ENCODE peak calls at places on chromosomes 1 and 21, in nine cellular contexts. V is LoVo; G is cardiac muscle cell; F is T47D; K is heart right ventricle; C is activated CD4-positive, alpha-beta T cell treated with anti-CD3 and anti-CD28 coated beads, Interleukin-2, amount 10 ng/mL, durations not matched to agents 7 days and 5 days; L is posterior vena cava; M is skeletal muscle cell; E is NAMALWA. Y is an unnamed sample.

GRCh38 chr21:33157303-33157702 is 72.4 kb upstream of the IFNAR2 start:
- DNase-seq in V (no peak), L (no peak), K (no peak), E (peak), M (no peak), G (peak), F (peak), C (no peak), Y (no peak)

GRCh38 chr1:212689758-212690540 is 9.7 kb downstream of the BATF3 start:
- DNase-seq in C (no peak), M (no peak), K (no peak), F (no peak), G (no peak), V (no peak), L (no peak), E (no peak), Y (no peak)

GRCh38 chr1:109425391-109425790 is 857 bp downstream of the PSMA5 start:
- DNase-seq in M (no peak), L (no peak), F (no peak), C (peak), K (no peak), G (no peak), V (no peak), E (peak), Y (no peak)

GRCh38 chr1:201537966-201538617 is 835 bp upstream of the NAV1 start:
- DNase-seq in L (no peak), F (no peak), V (no peak), C (no peak), M (no peak), K (no peak), G (no peak), E (no peak), Y (no peak)

GRCh38 chr1:228937851-228938247 is 202.6 kb downstream of the RHOU start:
- DNase-seq in K (no peak), V (no peak), E (no peak), M (no peak), C (no peak), L (no peak), G (no peak), F (no peak), Y (no peak)

GRCh38 chr1:91871994-91872393 is 14.0 kb downstream of the TGFBR3 start:
- DNase-seq in F (peak), C (no peak), G (no peak), M (no peak), L (no peak), K (no peak), V (peak), E (no peak), Y (no peak)

GRCh38 chr21:44454747-44455523 is at the start of gene LRRC3:
- DNase-seq in E (peak), C (peak), L (peak), M (peak), G (peak), F (peak), V (peak), K (peak), Y (peak)

GRCh38 chr21:37437376-37438080 is 71.0 kb downstream of the DYRK1A start:
- DNase-seq in L (no peak), E (no peak), C (no peak), V (no peak), F (no peak), G (no peak), K (no peak), M (no peak), Y (no peak)

GRCh38 chr1:223649222-223649621 is 16.3 kb downstream of the CAPN8 start:
- DNase-seq in C (no peak), M (no peak), F (no peak), L (no peak), V (no peak), G (no peak), E (no peak), K (no peak), Y (no peak)

GRCh38 chr1:193525917-193526710 is 339.7 kb upstream of the B3GALT2 start:
- DNase-seq in F (no peak), G (no peak), C (no peak), K (no peak), E (no peak), M (no peak), L (no peak), V (no peak), Y (no peak)

GRCh38 chr1:201779351-201779880 is 49.5 kb upstream of the IPO9 start:
- DNase-seq in C (no peak), F (no peak), K (no peak), G (no peak), M (no peak), L (no peak), V (no peak), E (no peak), Y (no peak)

GRCh38 chr1:247114351-247115140 is 10.4 kb upstream of the ZNF669 start:
- DNase-seq in F (no peak), M (no peak), L (no peak), C (no peak), K (no peak), V (no peak), G (no peak), E (no peak), Y (no peak)

GRCh38 chr1:39268906-39269305 is 64.4 kb downstream of the MACF1 start:
- DNase-seq in F (no peak), V (no peak), M (no peak), L (no peak), K (no peak), E (no peak), C (no peak), G (no peak), Y (no peak)

GRCh38 chr21:26843912-26844257 is 1.3 kb downstream of the ADAMTS1 start:
- DNase-seq in E (no peak), C (no peak), G (no peak), M (no peak), K (peak), F (peak), L (no peak), V (no peak), Y (no peak)

GRCh38 chr1:41607810-41608209 is 123.3 kb upstream of the EDN2 start:
- DNase-seq in E (no peak), F (no peak), M (no peak), K (no peak), C (no peak), V (no peak), L (no peak), G (no peak), Y (no peak)

GRCh38 chr1:218983433-218983832 is 190.2 kb upstream of the LYPLAL1 start:
- DNase-seq in M (no peak), F (no peak), G (no peak), V (no peak), L (no peak), E (no peak), C (no peak), K (no peak), Y (no peak)

GRCh38 chr1:74772945-74773344 is 40.0 kb downstream of the TYW3 start:
- DNase-seq in E (no peak), C (no peak), K (no peak), V (no peak), M (peak), G (no peak), L (no peak), F (no peak), Y (no peak)

GRCh38 chr1:234956821-234957329 is 171.8 kb downstream of the TOMM20 start:
- DNase-seq in G (no peak), L (no peak), M (no peak), K (no peak), F (no peak), C (no peak), E (no peak), V (no peak), Y (no peak)

GRCh38 chr1:119713538-119714456 is 2.1 kb downstream of the PHGDH start:
- DNase-seq in L (no peak), K (no peak), M (no peak), E (no peak), C (no peak), V (no peak), G (peak), F (no peak), Y (peak)

GRCh38 chr21:43608225-43608624 is 51.1 kb downstream of the HSF2BP start:
- DNase-seq in C (no peak), G (no peak), K (no peak), V (no peak), F (no peak), L (no peak), E (peak), M (peak), Y (no peak)

GRCh38 chr1:209063816-209064664 is 519.5 kb upstream of the CAMK1G start:
- DNase-seq in M (no peak), L (no peak), K (no peak), G (peak), E (no peak), C (no peak), V (no peak), F (no peak), Y (no peak)

GRCh38 chr1:151613275-151613867 is 1.5 kb downstream of the SNX27 start:
- DNase-seq in M (no peak), C (no peak), V (no peak), L (no peak), F (no peak), G (peak), K (no peak), E (no peak), Y (no peak)

GRCh38 chr1:195376190-195376589 is 1232.0 kb downstream of the KCNT2 start:
- DNase-seq in G (no peak), C (no peak), E (peak), K (no peak), F (peak), V (no peak), L (no peak), M (no peak), Y (no peak)

GRCh38 chr1:23381233-23381885 is 11.7 kb upstream of the ZNF436 start:
- DNase-seq in L (peak), E (no peak), K (no peak), C (no peak), V (no peak), G (no peak), F (no peak), M (no peak), Y (no peak)

GRCh38 chr1:15701784-15702183 is 17.7 kb downstream of the PLEKHM2 start:
- DNase-seq in G (no peak), V (no peak), L (no peak), C (no peak), F (no peak), E (no peak), M (no peak), K (no peak), Y (no peak)

GRCh38 chr1:85109475-85109874 is 61.2 kb upstream of the MCOLN3 start:
- DNase-seq in F (peak), G (peak), V (peak), K (peak), E (peak), C (peak), M (peak), L (peak), Y (no peak)

Y was measured in substantia nigra.